ENCODE peak calls at places on chromosomes 16 and 17, in eight cellular contexts. One of them, this sample, is unnamed.

GRCh38 chr17:38428150-38428642 is at the start of gene ARHGAP23:
- DNase-seq in cardiac fibroblast: peak
- DNase-seq in neural progenitor cell: peak
- DNase-seq in brain microvascular endothelial cell: no peak
- DNase-seq in B cell: peak
- DNase-seq in bronchial epithelial cell: no peak
- DNase-seq in colonic mucosa: peak
- DNase-seq in lung: peak
- DNase-seq in this sample: peak

GRCh38 chr17:16442141-16442540 is 26.8 kb downstream of the TRPV2 start:
- DNase-seq in cardiac fibroblast: peak
- DNase-seq in neural progenitor cell: peak
- DNase-seq in lung: no peak
- DNase-seq in brain microvascular endothelial cell: no peak
- DNase-seq in B cell: no peak
- DNase-seq in bronchial epithelial cell: no peak
- DNase-seq in colonic mucosa: no peak
- DNase-seq in this sample: peak

GRCh38 chr17:44004077-44004760 is at the start of gene NAGS:
- DNase-seq in bronchial epithelial cell: peak
- DNase-seq in B cell: no peak
- DNase-seq in cardiac fibroblast: no peak
- DNase-seq in neural progenitor cell: peak
- DNase-seq in colonic mucosa: peak
- DNase-seq in brain microvascular endothelial cell: no peak
- DNase-seq in lung: peak
- DNase-seq in this sample: no peak

GRCh38 chr17:37774508-37774907 is 29.6 kb upstream of the HNF1B start:
- DNase-seq in lung: no peak
- DNase-seq in colonic mucosa: no peak
- DNase-seq in neural progenitor cell: no peak
- DNase-seq in cardiac fibroblast: no peak
- DNase-seq in brain microvascular endothelial cell: no peak
- DNase-seq in bronchial epithelial cell: no peak
- DNase-seq in B cell: peak
- DNase-seq in this sample: no peak

GRCh38 chr17:29710891-29711418 is 88.2 kb upstream of the CORO6 start:
- DNase-seq in B cell: no peak
- DNase-seq in bronchial epithelial cell: peak
- DNase-seq in colonic mucosa: no peak
- DNase-seq in neural progenitor cell: no peak
- DNase-seq in cardiac fibroblast: peak
- DNase-seq in lung: no peak
- DNase-seq in brain microvascular endothelial cell: no peak
- DNase-seq in this sample: peak

GRCh38 chr17:12431188-12431587 is 234.5 kb upstream of the MYOCD start:
- DNase-seq in neural progenitor cell: no peak
- DNase-seq in brain microvascular endothelial cell: no peak
- DNase-seq in bronchial epithelial cell: no peak
- DNase-seq in colonic mucosa: no peak
- DNase-seq in B cell: no peak
- DNase-seq in cardiac fibroblast: no peak
- DNase-seq in lung: no peak
- DNase-seq in this sample: no peak

GRCh38 chr16:29831490-29831889 is 11.2 kb downstream of the MVP start:
- DNase-seq in B cell: no peak
- DNase-seq in neural progenitor cell: no peak
- DNase-seq in cardiac fibroblast: no peak
- DNase-seq in bronchial epithelial cell: no peak
- DNase-seq in brain microvascular endothelial cell: no peak
- DNase-seq in lung: no peak
- DNase-seq in colonic mucosa: no peak
- DNase-seq in this sample: no peak

GRCh38 chr17:7393613-7394451 is 493 bp downstream of the PLSCR3 start:
- DNase-seq in neural progenitor cell: peak
- DNase-seq in cardiac fibroblast: no peak
- DNase-seq in lung: no peak
- DNase-seq in B cell: peak
- DNase-seq in brain microvascular endothelial cell: no peak
- DNase-seq in colonic mucosa: peak
- DNase-seq in bronchial epithelial cell: peak
- DNase-seq in this sample: peak

GRCh38 chr17:59479141-59479540 is 86.3 kb upstream of the DHX40 start:
- DNase-seq in brain microvascular endothelial cell: no peak
- DNase-seq in bronchial epithelial cell: no peak
- DNase-seq in lung: no peak
- DNase-seq in colonic mucosa: no peak
- DNase-seq in neural progenitor cell: no peak
- DNase-seq in B cell: no peak
- DNase-seq in cardiac fibroblast: no peak
- DNase-seq in this sample: no peak

GRCh38 chr16:73503093-73503492 is 455.2 kb upstream of the ZFHX3 start:
- DNase-seq in neural progenitor cell: no peak
- DNase-seq in cardiac fibroblast: no peak
- DNase-seq in lung: no peak
- DNase-seq in B cell: no peak
- DNase-seq in bronchial epithelial cell: no peak
- DNase-seq in brain microvascular endothelial cell: no peak
- DNase-seq in colonic mucosa: no peak
- DNase-seq in this sample: no peak

GRCh38 chr16:55830658-55831294 is 2.1 kb downstream of the CES1 start:
- DNase-seq in cardiac fibroblast: no peak
- DNase-seq in lung: no peak
- DNase-seq in bronchial epithelial cell: no peak
- DNase-seq in colonic mucosa: no peak
- DNase-seq in brain microvascular endothelial cell: no peak
- DNase-seq in neural progenitor cell: no peak
- DNase-seq in B cell: no peak
- DNase-seq in this sample: no peak

GRCh38 chr16:667113-667779 is 686 bp upstream of the RHOT2 start:
- DNase-seq in colonic mucosa: no peak
- DNase-seq in brain microvascular endothelial cell: no peak
- DNase-seq in bronchial epithelial cell: no peak
- DNase-seq in lung: no peak
- DNase-seq in B cell: no peak
- DNase-seq in neural progenitor cell: no peak
- DNase-seq in cardiac fibroblast: no peak
- DNase-seq in this sample: no peak

GRCh38 chr16:85187886-85188285 is 75.6 kb upstream of the CIBAR2 start:
- DNase-seq in brain microvascular endothelial cell: no peak
- DNase-seq in B cell: no peak
- DNase-seq in bronchial epithelial cell: no peak
- DNase-seq in colonic mucosa: no peak
- DNase-seq in cardiac fibroblast: no peak
- DNase-seq in neural progenitor cell: no peak
- DNase-seq in lung: no peak
- DNase-seq in this sample: no peak

GRCh38 chr16:528111-529011 is 849 bp downstream of the CAPN15 start:
- DNase-seq in neural progenitor cell: peak
- DNase-seq in brain microvascular endothelial cell: no peak
- DNase-seq in B cell: no peak
- DNase-seq in cardiac fibroblast: peak
- DNase-seq in colonic mucosa: peak
- DNase-seq in lung: peak
- DNase-seq in bronchial epithelial cell: peak
- DNase-seq in this sample: peak

GRCh38 chr17:10754109-10754508 is 24.3 kb upstream of the TMEM220 start:
- DNase-seq in colonic mucosa: peak
- DNase-seq in brain microvascular endothelial cell: peak
- DNase-seq in bronchial epithelial cell: peak
- DNase-seq in neural progenitor cell: peak
- DNase-seq in B cell: no peak
- DNase-seq in cardiac fibroblast: peak
- DNase-seq in lung: no peak
- DNase-seq in this sample: peak

GRCh38 chr17:17084941-17085340 is 42.7 kb downstream of the MPRIP start:
- DNase-seq in B cell: no peak
- DNase-seq in colonic mucosa: no peak
- DNase-seq in brain microvascular endothelial cell: no peak
- DNase-seq in cardiac fibroblast: no peak
- DNase-seq in lung: no peak
- DNase-seq in neural progenitor cell: no peak
- DNase-seq in bronchial epithelial cell: no peak
- DNase-seq in this sample: no peak

GRCh38 chr16:47204736-47205499 is 61.2 kb upstream of the NETO2 start:
- DNase-seq in lung: no peak
- DNase-seq in neural progenitor cell: peak
- DNase-seq in cardiac fibroblast: no peak
- DNase-seq in brain microvascular endothelial cell: no peak
- DNase-seq in B cell: no peak
- DNase-seq in colonic mucosa: no peak
- DNase-seq in bronchial epithelial cell: no peak
- DNase-seq in this sample: no peak
- TF ChIP-seq CTCF in lung: no peak
- TF ChIP-seq CTCF in neural progenitor cell: peak
- TF ChIP-seq CTCF in cardiac fibroblast: no peak
- TF ChIP-seq CTCF in brain microvascular endothelial cell: peak
- TF ChIP-seq CTCF in B cell: no peak
- TF ChIP-seq CTCF in colonic mucosa: no peak
- TF ChIP-seq CTCF in bronchial epithelial cell: no peak
- TF ChIP-seq CTCF in this sample: no peak

DNA sequence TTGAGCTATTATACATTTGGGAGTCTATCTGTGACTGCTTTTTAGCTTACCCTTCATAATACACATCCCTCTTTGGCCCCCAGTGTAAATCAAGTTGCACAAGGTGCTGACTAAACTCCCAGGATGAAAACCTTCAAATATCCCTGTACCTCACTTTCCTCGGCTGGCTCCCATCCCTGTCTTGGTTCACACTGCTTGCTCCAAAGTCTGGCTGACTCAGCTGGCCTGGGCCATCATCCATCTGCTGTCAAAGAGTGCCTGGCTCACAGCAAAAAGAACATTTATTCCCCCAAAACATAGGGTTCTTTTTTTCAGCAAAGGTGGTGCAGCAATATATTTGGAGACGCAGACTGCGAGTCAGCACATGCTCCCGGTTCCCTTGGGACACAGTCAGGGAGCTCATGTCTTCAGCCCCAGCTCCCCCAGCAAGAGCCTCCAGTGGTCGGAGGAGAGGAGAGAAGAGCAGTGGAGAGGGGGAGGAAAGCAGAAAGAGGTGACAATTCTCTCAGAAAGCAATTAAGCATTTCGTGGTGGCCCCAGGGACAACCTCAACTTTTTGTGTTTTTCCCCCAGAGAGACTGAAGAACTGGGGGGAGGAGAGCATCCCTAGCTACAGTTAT is 26.1 kb downstream of the GPR142 start:
- DNase-seq in cardiac fibroblast: no peak
- DNase-seq in lung: no peak
- DNase-seq in bronchial epithelial cell: no peak
- DNase-seq in brain microvascular endothelial cell: no peak
- DNase-seq in B cell: no peak
- DNase-seq in neural progenitor cell: no peak
- DNase-seq in colonic mucosa: no peak
- DNase-seq in this sample: no peak
- TF ChIP-seq CTCF in cardiac fibroblast: no peak
- TF ChIP-seq CTCF in lung: no peak
- TF ChIP-seq CTCF in bronchial epithelial cell: no peak
- TF ChIP-seq CTCF in brain microvascular endothelial cell: no peak
- TF ChIP-seq CTCF in B cell: no peak
- TF ChIP-seq CTCF in neural progenitor cell: no peak
- TF ChIP-seq CTCF in colonic mucosa: no peak
- TF ChIP-seq CTCF in this sample: no peak

DNA sequence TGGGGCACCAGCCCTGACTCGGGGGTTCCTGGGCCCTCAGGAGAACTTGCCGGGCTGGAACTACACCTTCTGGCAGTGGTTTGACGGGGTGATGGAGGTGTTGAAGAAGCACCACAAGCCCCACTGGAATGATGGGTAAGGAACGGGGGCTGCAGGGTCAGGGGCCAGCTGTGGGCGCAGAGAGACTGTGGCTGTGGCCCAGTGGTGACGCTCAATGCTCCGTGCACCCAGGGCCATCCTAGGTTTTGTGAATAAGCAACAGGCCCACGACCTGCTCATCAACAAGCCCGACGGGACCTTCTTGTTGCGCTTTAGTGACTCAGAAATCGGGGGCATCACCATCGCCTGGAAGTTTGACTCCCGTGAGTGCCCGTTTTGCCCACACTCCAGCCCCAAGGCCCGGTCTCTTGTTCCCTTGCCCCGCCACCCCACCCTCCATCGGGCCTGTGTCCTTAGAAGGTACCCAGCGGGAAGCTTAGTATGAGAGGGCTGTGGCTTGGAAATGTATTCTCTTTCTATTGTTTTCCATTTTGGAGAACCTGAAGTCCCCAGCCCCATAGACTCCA is 19.1 kb downstream of the STAT5A start:
- DNase-seq in cardiac fibroblast: no peak
- DNase-seq in colonic mucosa: no peak
- DNase-seq in neural progenitor cell: no peak
- DNase-seq in bronchial epithelial cell: no peak
- DNase-seq in lung: no peak
- DNase-seq in B cell: no peak
- DNase-seq in brain microvascular endothelial cell: no peak
- DNase-seq in this sample: no peak
- TF ChIP-seq CTCF in cardiac fibroblast: no peak
- TF ChIP-seq CTCF in colonic mucosa: no peak
- TF ChIP-seq CTCF in neural progenitor cell: no peak
- TF ChIP-seq CTCF in bronchial epithelial cell: no peak
- TF ChIP-seq CTCF in lung: no peak
- TF ChIP-seq CTCF in B cell: no peak
- TF ChIP-seq CTCF in brain microvascular endothelial cell: no peak
- TF ChIP-seq CTCF in this sample: no peak

DNA sequence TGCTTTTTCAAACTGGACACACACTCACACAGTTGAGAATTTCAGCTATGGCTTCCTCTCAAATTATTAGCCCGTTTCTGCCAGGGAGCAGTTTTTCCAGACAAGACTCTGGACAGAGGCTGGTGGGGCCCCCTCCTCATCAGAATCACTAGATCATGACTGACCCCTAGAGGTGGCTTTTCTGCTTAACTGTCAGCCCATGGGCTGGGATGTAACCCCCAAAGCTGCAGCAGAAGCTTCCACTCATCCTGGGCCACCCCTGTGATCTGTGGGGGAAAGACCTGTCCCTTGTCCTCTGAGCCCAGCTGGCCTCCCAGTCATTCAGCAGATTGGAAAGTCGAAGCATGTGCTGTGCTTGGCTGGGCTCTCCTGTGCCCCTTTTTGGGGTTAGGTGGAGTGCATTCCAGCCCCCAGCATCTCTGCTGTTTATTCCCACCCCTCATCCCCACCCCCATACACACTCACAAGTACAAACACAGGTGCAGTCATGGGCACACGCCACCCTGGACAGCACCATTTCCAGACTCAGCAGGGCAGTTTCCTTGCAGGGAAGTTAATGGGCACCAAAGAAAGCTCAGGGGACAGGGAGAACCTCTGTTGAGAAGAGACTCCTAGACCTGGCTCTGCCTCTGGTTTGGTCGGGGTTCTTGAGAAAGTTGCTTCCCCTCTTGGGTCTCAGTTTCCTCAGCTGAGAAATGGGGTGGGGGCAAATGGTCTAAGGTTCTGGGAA is 77.6 kb upstream of the RBL2 start:
- DNase-seq in bronchial epithelial cell: no peak
- DNase-seq in B cell: no peak
- DNase-seq in colonic mucosa: no peak
- DNase-seq in neural progenitor cell: peak
- DNase-seq in cardiac fibroblast: no peak
- DNase-seq in brain microvascular endothelial cell: no peak
- DNase-seq in lung: no peak
- DNase-seq in this sample: no peak
- TF ChIP-seq CTCF in bronchial epithelial cell: no peak
- TF ChIP-seq CTCF in B cell: no peak
- TF ChIP-seq CTCF in colonic mucosa: no peak
- TF ChIP-seq CTCF in neural progenitor cell: peak
- TF ChIP-seq CTCF in cardiac fibroblast: no peak
- TF ChIP-seq CTCF in brain microvascular endothelial cell: peak
- TF ChIP-seq CTCF in lung: no peak
- TF ChIP-seq CTCF in this sample: no peak

This sample was measured in MCF 10A.